ENCODE peak calls at places on chromosome 20, in five cellular contexts. U is HL-60, E is body of pancreas, P is neural progenitor cell, R is A549. F is an unnamed sample.

GRCh38 chr20:37564388-37565133 is 36.9 kb upstream of the BLCAP start:
- DNase-seq in E (peak; percentile 52), U (peak; percentile 16), P (peak; percentile 87), R (peak; percentile 46), F (peak; percentile 84)

GRCh38 chr20:33696448-33696847 is 10.3 kb upstream of the E2F1 start:
- DNase-seq in E (no peak), R (no peak), P (no peak), U (no peak), F (no peak)

GRCh38 chr20:22999756-23000155 is 35.4 kb upstream of the SSTR4 start:
- DNase-seq in R (peak; percentile 47), E (no peak), P (no peak), U (no peak), F (no peak)

GRCh38 chr20:33474097-33474846 is 15.6 kb upstream of the CBFA2T2 start:
- DNase-seq in E (no peak), U (peak; percentile 42), R (no peak), P (no peak), F (no peak)

GRCh38 chr20:38173237-38174156 is 8.4 kb upstream of the TGM2 start:
- DNase-seq in P (peak; percentile 55), U (no peak), R (peak; percentile 95), E (no peak), F (peak; percentile 98)

GRCh38 chr20:37351689-37352610 is 6.0 kb downstream of the SRC start:
- DNase-seq in P (no peak), R (no peak), U (no peak), E (no peak), F (no peak)

GRCh38 chr20:40691566-40692239 is 2.7 kb upstream of the MAFB start:
- DNase-seq in U (no peak), R (no peak), E (no peak), P (peak; percentile 47), F (no peak)

GRCh38 chr20:57657537-57658446 is 37.6 kb upstream of the ZBP1 start:
- DNase-seq in U (no peak), R (no peak), P (no peak), E (peak; percentile 37), F (peak; percentile 97)

GRCh38 chr20:13029687-13030510 is 21.1 kb downstream of the SPTLC3 start:
- DNase-seq in R (peak; percentile 67), P (no peak), E (peak; percentile 29), U (no peak), F (peak; percentile 95)

GRCh38 chr20:35394271-35394670 is 17.5 kb downstream of the UQCC1 start:
- DNase-seq in P (no peak), R (no peak), E (no peak), U (no peak), F (no peak)

GRCh38 chr20:62350098-62350628 is 16.9 kb downstream of the LAMA5 start:
- DNase-seq in E (no peak), R (peak; percentile 52), U (no peak), P (no peak), F (peak; percentile 97)

GRCh38 chr20:39259010-39259803 is 297.1 kb downstream of the DHX35 start:
- DNase-seq in E (no peak), U (no peak), P (no peak), R (no peak), F (no peak)

GRCh38 chr20:14712302-14712739 is 374.9 kb upstream of the FLRT3 start:
- DNase-seq in R (peak; percentile 62), P (peak; percentile 41), U (no peak), E (peak; percentile 23), F (peak; percentile 93)

GRCh38 chr20:2238601-2239000 is 57.2 kb upstream of the TGM3 start:
- DNase-seq in E (no peak), R (no peak), U (no peak), P (no peak), F (no peak)

GRCh38 chr20:49482621-49483017 is at the start of gene KCNB1:
- DNase-seq in R (peak; percentile 36), U (peak; percentile 4), P (peak; percentile 96), E (peak; percentile 58), F (peak; percentile 83)

GRCh38 chr20:38278150-38278549 is 17.6 kb upstream of the KIAA1755 start:
- DNase-seq in P (peak; percentile 76), R (no peak), E (no peak), U (no peak), F (no peak)

GRCh38 chr20:5608104-5608447 is 142.1 kb upstream of the SHLD1 start:
- DNase-seq in R (no peak), E (no peak), U (no peak), P (peak; percentile 20), F (no peak)

GRCh38 chr20:48463096-48463710 is 364.6 kb downstream of the PREX1 start:
- DNase-seq in R (no peak), P (no peak), U (no peak), E (no peak), F (no peak)

GRCh38 chr20:37439223-37439933 is 81.7 kb upstream of the NNAT start:
- DNase-seq in P (no peak), E (no peak), U (no peak), R (no peak), F (no peak)

GRCh38 chr20:36461600-36462439 is 79.5 kb upstream of the MYL9 start:
- DNase-seq in U (peak; percentile 12), E (peak; percentile 67), R (no peak), P (peak; percentile 83), F (peak; percentile 55)

GRCh38 chr20:21516861-21517565 is 3.1 kb upstream of the NKX2-2 start:
- DNase-seq in U (no peak), R (no peak), E (no peak), P (peak; percentile 55), F (no peak)

GRCh38 chr20:38550274-38550673 is 30.7 kb upstream of the ADIG start:
- DNase-seq in E (no peak), P (peak; percentile 4), U (no peak), R (peak; percentile 25), F (peak; percentile 37)

GRCh38 chr20:47300071-47300470 is 56.4 kb downstream of the ZMYND8 start:
- DNase-seq in R (no peak), U (no peak), E (no peak), P (no peak), F (no peak)

GRCh38 chr20:33466303-33466646 is 22.7 kb upstream of the SNTA1 start:
- DNase-seq in R (no peak), U (no peak), E (no peak), P (no peak), F (no peak)

GRCh38 chr20:36528176-36528874 is 13.0 kb upstream of the MYL9 start:
- DNase-seq in P (no peak), R (no peak), E (no peak), U (no peak), F (no peak)

GRCh38 chr20:4082406-4083102 is 67.2 kb upstream of the RNF24 start:
- DNase-seq in E (peak; percentile 46), R (no peak), U (peak; percentile 99), P (peak; percentile 70), F (no peak)

GRCh38 chr20:56630086-56630493 is 984 bp downstream of the TFAP2C start:
- DNase-seq in U (peak; percentile 12), P (peak; percentile 95), E (peak; percentile 74), R (peak; percentile 88), F (peak; percentile 97)

GRCh38 chr20:1417273-1417672 is 24.4 kb upstream of the FKBP1A start:
- DNase-seq in P (no peak), R (no peak), E (no peak), U (no peak), F (peak; percentile 58)

GRCh38 chr20:51411867-51412266 is 130.7 kb downstream of the NFATC2 start:
- DNase-seq in U (no peak), E (no peak), R (no peak), P (peak; percentile 28), F (no peak)
- TF ChIP-seq CTCF in U (no peak), E (no peak), R (no peak), P (no peak), F (no peak)

DNA sequence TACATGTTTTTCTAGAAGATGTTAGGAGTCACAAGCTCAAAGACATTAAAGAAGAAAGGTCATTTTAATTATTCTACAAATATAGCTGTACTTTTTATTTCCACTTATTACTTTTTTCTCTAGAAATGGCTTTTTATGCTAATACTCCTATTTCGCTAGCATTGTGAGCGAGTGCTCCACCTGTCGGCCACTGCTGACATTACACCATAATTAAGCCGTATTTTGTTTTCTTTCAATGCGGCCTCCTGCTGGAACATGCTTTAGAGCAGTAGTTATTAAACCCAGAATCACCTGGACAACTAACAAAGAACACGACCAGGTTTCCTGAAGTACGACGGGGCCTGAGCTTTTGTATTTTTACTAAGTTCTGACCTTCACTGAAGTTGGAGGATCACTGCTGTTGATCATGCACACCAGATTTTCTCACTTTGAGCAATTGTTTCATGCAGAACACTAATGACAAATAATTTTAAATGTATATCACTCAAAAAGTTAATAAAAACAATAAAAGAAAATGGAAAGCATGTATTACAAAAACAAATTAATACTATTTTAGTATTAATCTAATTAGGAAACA is 74.1 kb upstream of the PAK5 start:
- DNase-seq in P (peak; percentile 62), E (peak; percentile 71), U (peak; percentile 15), R (peak; percentile 38), F (peak; percentile 39)
- H3K27ac ChIP-seq in P (no peak overlapping the region), E (no peak overlapping the region), U (no peak overlapping the region), R (no peak overlapping the region), F (no peak overlapping the region)

GRCh38 chr20:31738729-31739549 is at the start of gene TPX2:
- DNase-seq in E (peak; percentile 97), U (peak; percentile 98), P (peak; percentile 98), R (peak; percentile 99), F (peak; percentile 100)
- TF ChIP-seq CTCF in E (no peak), U (no peak), P (peak; percentile 42), R (no peak), F (no peak)

GRCh38 chr20:25059487-25059820 is 1.5 kb upstream of the ACSS1 start:
- DNase-seq in U (no peak), R (no peak), E (no peak), P (no peak), F (no peak)

GRCh38 chr20:25058797-25059486 is 1.0 kb upstream of the ACSS1 start:
- DNase-seq in P (peak; percentile 40), R (peak; percentile 47), U (no peak), E (no peak), F (no peak)

GRCh38 chr20:25058051-25058796 is at the start of gene ACSS1:
- DNase-seq in U (peak; percentile 43), E (peak; percentile 76), P (peak; percentile 41), R (peak; percentile 72), F (no peak)

GRCh38 chr20:25061103-25061799 is 3.3 kb upstream of the ACSS1 start:
- DNase-seq in P (no peak), E (peak; percentile 78), R (no peak), U (no peak), F (no peak)

GRCh38 chr20:25059866-25060465 is 2.0 kb upstream of the ACSS1 start:
- DNase-seq in U (no peak), E (no peak), R (no peak), P (no peak), F (no peak)
- H3K27ac ChIP-seq in U (no peak overlapping the region), E (peak overlapping the region; percentile 96), R (no peak overlapping the region), P (no peak overlapping the region), F (no peak overlapping the region)

GRCh38 chr20:25300496-25301170 is 52.7 kb downstream of the PYGB start:
- DNase-seq in P (peak; percentile 12), R (no peak), E (no peak), U (no peak), F (no peak)

GRCh38 chr20:25301357-25301920 is 53.6 kb downstream of the PYGB start:
- DNase-seq in E (no peak), U (no peak), P (no peak), R (no peak), F (no peak)

GRCh38 chr20:25302596-25302995 is 54.7 kb downstream of the PYGB start:
- DNase-seq in R (no peak), E (no peak), P (no peak), U (no peak), F (no peak)

GRCh38 chr20:25297141-25297905 is 49.4 kb downstream of the PYGB start:
- DNase-seq in E (no peak), U (no peak), R (no peak), P (no peak), F (no peak)

GRCh38 chr20:25299801-25300200 is 51.9 kb downstream of the PYGB start:
- DNase-seq in P (no peak), U (no peak), E (peak; percentile 39), R (no peak), F (peak; percentile 32)
- TF ChIP-seq CTCF in P (no peak), U (no peak), E (no peak), R (no peak), F (no peak)